ENCODE peak calls at places on chromosomes 13 and 19, in ten cellular contexts. One of them, this sample, is unnamed.

GRCh38 chr19:30718728-30719127 is 346.5 kb downstream of the ZNF536 start:
- DNase-seq in tibial nerve: no peak
- DNase-seq in prostate gland: no peak
- DNase-seq in spleen: no peak
- DNase-seq in stomach: no peak
- DNase-seq in HepG2: no peak
- DNase-seq in Peyer's patch: no peak
- DNase-seq in A549: no peak
- DNase-seq in transverse colon: peak; percentile 12
- DNase-seq in thyroid gland: peak; percentile 42
- DNase-seq in this sample: peak; percentile 19

GRCh38 chr19:45542234-45542668 is 35.0 kb downstream of the VASP start:
- DNase-seq in tibial nerve: no peak
- DNase-seq in prostate gland: no peak
- DNase-seq in spleen: no peak
- DNase-seq in stomach: no peak
- DNase-seq in HepG2: peak; percentile 63
- DNase-seq in Peyer's patch: no peak
- DNase-seq in A549: no peak
- DNase-seq in transverse colon: no peak
- DNase-seq in thyroid gland: no peak
- DNase-seq in this sample: no peak

GRCh38 chr19:8336072-8336569 is 6.9 kb downstream of the KANK3 start:
- DNase-seq in tibial nerve: no peak
- DNase-seq in prostate gland: no peak
- DNase-seq in spleen: peak; percentile 49
- DNase-seq in stomach: no peak
- DNase-seq in HepG2: no peak
- DNase-seq in Peyer's patch: no peak
- DNase-seq in A549: no peak
- DNase-seq in transverse colon: no peak
- DNase-seq in thyroid gland: peak; percentile 28
- DNase-seq in this sample: no peak

GRCh38 chr19:42199440-42200115 is 17.9 kb downstream of the DEDD2 start:
- DNase-seq in tibial nerve: no peak
- DNase-seq in prostate gland: peak; percentile 43
- DNase-seq in spleen: peak; percentile 94
- DNase-seq in stomach: peak; percentile 34
- DNase-seq in HepG2: no peak
- DNase-seq in Peyer's patch: peak; percentile 77
- DNase-seq in A549: no peak
- DNase-seq in transverse colon: peak; percentile 53
- DNase-seq in thyroid gland: no peak
- DNase-seq in this sample: peak; percentile 46

GRCh38 chr13:98565726-98566577 is 11.0 kb downstream of the STK24 start:
- DNase-seq in tibial nerve: no peak
- DNase-seq in prostate gland: peak; percentile 49
- DNase-seq in spleen: peak; percentile 83
- DNase-seq in stomach: peak; percentile 31
- DNase-seq in HepG2: no peak
- DNase-seq in Peyer's patch: no peak
- DNase-seq in A549: no peak
- DNase-seq in transverse colon: peak; percentile 77
- DNase-seq in thyroid gland: peak; percentile 41
- DNase-seq in this sample: peak; percentile 57

GRCh38 chr13:40549500-40550094 is 116.8 kb downstream of the FOXO1 start:
- DNase-seq in tibial nerve: no peak
- DNase-seq in prostate gland: no peak
- DNase-seq in spleen: no peak
- DNase-seq in stomach: no peak
- DNase-seq in HepG2: peak; percentile 77
- DNase-seq in Peyer's patch: no peak
- DNase-seq in A549: no peak
- DNase-seq in transverse colon: no peak
- DNase-seq in thyroid gland: no peak
- DNase-seq in this sample: no peak

GRCh38 chr13:33126909-33127607 is 110.8 kb downstream of the KL start:
- DNase-seq in tibial nerve: no peak
- DNase-seq in prostate gland: no peak
- DNase-seq in spleen: no peak
- DNase-seq in stomach: no peak
- DNase-seq in HepG2: no peak
- DNase-seq in Peyer's patch: no peak
- DNase-seq in A549: no peak
- DNase-seq in transverse colon: no peak
- DNase-seq in thyroid gland: peak; percentile 62
- DNase-seq in this sample: peak; percentile 57

GRCh38 chr13:114321256-114321655 is 7.0 kb downstream of the CHAMP1 start:
- DNase-seq in tibial nerve: no peak
- DNase-seq in prostate gland: no peak
- DNase-seq in spleen: no peak
- DNase-seq in stomach: no peak
- DNase-seq in HepG2: no peak
- DNase-seq in Peyer's patch: no peak
- DNase-seq in A549: no peak
- DNase-seq in transverse colon: no peak
- DNase-seq in thyroid gland: no peak
- DNase-seq in this sample: no peak

GRCh38 chr13:100535401-100536135 is 53.0 kb downstream of the GGACT start:
- DNase-seq in tibial nerve: no peak
- DNase-seq in prostate gland: no peak
- DNase-seq in spleen: no peak
- DNase-seq in stomach: no peak
- DNase-seq in HepG2: no peak
- DNase-seq in Peyer's patch: no peak
- DNase-seq in A549: no peak
- DNase-seq in transverse colon: no peak
- DNase-seq in thyroid gland: no peak
- DNase-seq in this sample: no peak

GRCh38 chr13:109199280-109199679 is 569.9 kb downstream of the MYO16 start:
- DNase-seq in tibial nerve: no peak
- DNase-seq in prostate gland: no peak
- DNase-seq in spleen: no peak
- DNase-seq in stomach: no peak
- DNase-seq in HepG2: no peak
- DNase-seq in Peyer's patch: no peak
- DNase-seq in A549: no peak
- DNase-seq in transverse colon: no peak
- DNase-seq in thyroid gland: no peak
- DNase-seq in this sample: no peak

GRCh38 chr13:28678809-28679208 is 19.9 kb downstream of the POMP start:
- DNase-seq in tibial nerve: no peak
- DNase-seq in prostate gland: no peak
- DNase-seq in spleen: no peak
- DNase-seq in stomach: no peak
- DNase-seq in HepG2: no peak
- DNase-seq in Peyer's patch: no peak
- DNase-seq in A549: no peak
- DNase-seq in transverse colon: no peak
- DNase-seq in thyroid gland: no peak
- DNase-seq in this sample: no peak

GRCh38 chr19:57850553-57851017 is 926 bp downstream of the ZNF587 start:
- DNase-seq in tibial nerve: no peak
- DNase-seq in prostate gland: peak; percentile 30
- DNase-seq in spleen: no peak
- DNase-seq in stomach: peak; percentile 56
- DNase-seq in HepG2: peak; percentile 29
- DNase-seq in Peyer's patch: peak; percentile 79
- DNase-seq in A549: peak; percentile 41
- DNase-seq in transverse colon: peak; percentile 75
- DNase-seq in thyroid gland: peak; percentile 21
- DNase-seq in this sample: no peak

GRCh38 chr13:113531041-113531873 is 40.7 kb upstream of the DCUN1D2 start:
- DNase-seq in tibial nerve: no peak
- DNase-seq in prostate gland: no peak
- DNase-seq in spleen: peak; percentile 61
- DNase-seq in stomach: no peak
- DNase-seq in HepG2: no peak
- DNase-seq in Peyer's patch: peak; percentile 33
- DNase-seq in A549: no peak
- DNase-seq in transverse colon: no peak
- DNase-seq in thyroid gland: no peak
- DNase-seq in this sample: no peak

GRCh38 chr19:16626796-16627193 is 1.2 kb downstream of the MED26 start:
- DNase-seq in tibial nerve: no peak
- DNase-seq in prostate gland: no peak
- DNase-seq in spleen: no peak
- DNase-seq in stomach: no peak
- DNase-seq in HepG2: no peak
- DNase-seq in Peyer's patch: no peak
- DNase-seq in A549: no peak
- DNase-seq in transverse colon: no peak
- DNase-seq in thyroid gland: no peak
- DNase-seq in this sample: no peak

GRCh38 chr13:45422731-45423130 is 4.6 kb upstream of the SLC25A30 start:
- DNase-seq in tibial nerve: no peak
- DNase-seq in prostate gland: no peak
- DNase-seq in spleen: no peak
- DNase-seq in stomach: no peak
- DNase-seq in HepG2: no peak
- DNase-seq in Peyer's patch: no peak
- DNase-seq in A549: no peak
- DNase-seq in transverse colon: no peak
- DNase-seq in thyroid gland: no peak
- DNase-seq in this sample: no peak

GRCh38 chr19:36207605-36208252 is 6.7 kb downstream of the ZNF565 start:
- DNase-seq in tibial nerve: no peak
- DNase-seq in prostate gland: no peak
- DNase-seq in spleen: no peak
- DNase-seq in stomach: no peak
- DNase-seq in HepG2: no peak
- DNase-seq in Peyer's patch: no peak
- DNase-seq in A549: no peak
- DNase-seq in transverse colon: no peak
- DNase-seq in thyroid gland: no peak
- DNase-seq in this sample: no peak

GRCh38 chr13:77810430-77810829 is 108.2 kb downstream of the EDNRB start:
- DNase-seq in tibial nerve: no peak
- DNase-seq in prostate gland: no peak
- DNase-seq in spleen: no peak
- DNase-seq in stomach: no peak
- DNase-seq in HepG2: no peak
- DNase-seq in Peyer's patch: no peak
- DNase-seq in A549: peak; percentile 25
- DNase-seq in transverse colon: no peak
- DNase-seq in thyroid gland: no peak
- DNase-seq in this sample: no peak

DNA sequence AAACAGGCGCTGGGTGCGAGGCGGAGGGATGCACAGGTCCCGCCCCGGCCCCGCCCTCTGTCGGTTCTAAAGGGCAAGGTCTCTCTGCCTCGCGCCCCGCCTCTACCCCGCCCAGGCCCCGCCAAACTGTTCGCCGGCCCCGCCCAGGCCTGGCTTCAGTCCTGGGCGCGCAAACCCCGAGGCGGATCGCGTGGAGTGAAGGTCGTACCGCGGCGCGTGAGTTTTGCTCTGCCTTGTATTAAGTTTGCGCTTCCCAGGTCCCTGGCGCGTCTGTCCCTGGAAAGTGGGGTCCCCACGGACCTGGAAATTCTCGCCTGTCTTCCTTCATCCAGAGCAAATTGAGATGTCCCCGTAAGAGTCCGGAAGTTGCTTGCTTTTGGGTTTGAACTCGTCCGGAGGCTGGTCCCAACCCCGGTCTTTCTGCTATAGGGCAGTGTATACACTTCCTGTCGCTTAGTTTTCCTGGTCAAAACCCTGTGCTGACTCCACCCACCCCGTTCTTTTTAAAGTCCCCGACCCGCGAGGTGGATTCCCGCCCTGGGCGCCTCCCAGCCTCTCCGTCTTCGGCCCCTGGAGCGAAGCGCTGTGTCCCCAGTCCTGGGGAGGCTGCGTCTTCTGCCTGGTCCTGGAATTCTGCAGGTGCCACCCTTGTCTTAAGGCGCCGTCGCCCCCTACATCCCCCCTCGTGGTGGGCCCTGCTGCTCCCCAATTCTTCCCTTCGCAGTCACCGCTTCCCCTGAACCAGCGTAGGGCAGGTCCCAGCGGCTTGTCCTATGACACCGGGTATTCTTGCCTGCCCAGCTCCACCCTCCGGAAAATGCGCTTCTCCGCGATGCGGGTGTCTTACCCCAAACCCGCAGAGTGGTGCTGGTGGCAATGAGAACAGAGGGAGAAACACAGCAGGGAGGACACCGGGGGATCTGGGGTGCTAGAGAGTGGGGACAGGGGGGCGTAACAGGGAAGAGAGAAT is 8.6 kb downstream of the ZNF808 start:
- DNase-seq in tibial nerve: peak; percentile 79
- DNase-seq in prostate gland: peak; percentile 80
- DNase-seq in spleen: peak; percentile 98
- DNase-seq in stomach: peak; percentile 74
- DNase-seq in HepG2: no peak
- DNase-seq in Peyer's patch: peak; percentile 95
- DNase-seq in A549: no peak
- DNase-seq in transverse colon: peak; percentile 82
- DNase-seq in thyroid gland: peak; percentile 94
- DNase-seq in this sample: peak; percentile 94
- TF ChIP-seq CTCF in tibial nerve: peak; percentile 27
- TF ChIP-seq CTCF in prostate gland: no peak
- TF ChIP-seq CTCF in spleen: peak; percentile 54
- TF ChIP-seq CTCF in stomach: no peak
- TF ChIP-seq CTCF in HepG2: no peak
- TF ChIP-seq CTCF in Peyer's patch: no peak
- TF ChIP-seq CTCF in A549: no peak
- TF ChIP-seq CTCF in transverse colon: peak; percentile 17
- TF ChIP-seq CTCF in thyroid gland: no peak
- TF ChIP-seq CTCF in this sample: peak; percentile 23

GRCh38 chr19:43755256-43755801 is 567 bp upstream of the SMG9 start:
- DNase-seq in tibial nerve: peak; percentile 72
- DNase-seq in prostate gland: peak; percentile 75
- DNase-seq in spleen: peak; percentile 93
- DNase-seq in stomach: peak; percentile 86
- DNase-seq in HepG2: no peak
- DNase-seq in Peyer's patch: peak; percentile 92
- DNase-seq in A549: peak; percentile 91
- DNase-seq in transverse colon: peak; percentile 90
- DNase-seq in thyroid gland: peak; percentile 77
- DNase-seq in this sample: peak; percentile 93
- TF ChIP-seq POLR2A in tibial nerve: no peak
- TF ChIP-seq POLR2A in prostate gland: no peak
- TF ChIP-seq POLR2A in spleen: no peak
- TF ChIP-seq POLR2A in stomach: no peak
- TF ChIP-seq POLR2A in HepG2: no peak
- TF ChIP-seq POLR2A in Peyer's patch: no peak
- TF ChIP-seq POLR2A in A549: peak; percentile 31
- TF ChIP-seq POLR2A in transverse colon: no peak
- TF ChIP-seq POLR2A in thyroid gland: no peak
- TF ChIP-seq POLR2A in this sample: no peak

GRCh38 chr19:4055209-4055552 is 11.5 kb downstream of the ZBTB7A start:
- DNase-seq in tibial nerve: no peak
- DNase-seq in prostate gland: no peak
- DNase-seq in spleen: no peak
- DNase-seq in stomach: no peak
- DNase-seq in HepG2: no peak
- DNase-seq in Peyer's patch: no peak
- DNase-seq in A549: no peak
- DNase-seq in transverse colon: no peak
- DNase-seq in thyroid gland: no peak
- DNase-seq in this sample: no peak
- H3K4me1 ChIP-seq in tibial nerve: peaks cover 47% of the 10 kb centered on the region
- H3K4me1 ChIP-seq in prostate gland: peaks cover 25% of the 10 kb centered on the region
- H3K4me1 ChIP-seq in spleen: peaks cover 36% of the 10 kb centered on the region
- H3K4me1 ChIP-seq in stomach: peaks cover 55% of the 10 kb centered on the region
- H3K4me1 ChIP-seq in HepG2: peaks cover 61% of the 10 kb centered on the region
- H3K4me1 ChIP-seq in Peyer's patch: peaks cover 86% of the 10 kb centered on the region
- H3K4me1 ChIP-seq in A549: peaks cover 54% of the 10 kb centered on the region
- H3K4me1 ChIP-seq in transverse colon: peaks cover 85% of the 10 kb centered on the region
- H3K4me1 ChIP-seq in thyroid gland: peaks cover 42% of the 10 kb centered on the region
- H3K4me1 ChIP-seq in this sample: peaks cover 34% of the 10 kb centered on the region

GRCh38 chr13:26867451-26868067 is 107.0 kb upstream of the GPR12 start:
- DNase-seq in tibial nerve: no peak
- DNase-seq in prostate gland: no peak
- DNase-seq in spleen: no peak
- DNase-seq in stomach: no peak
- DNase-seq in HepG2: no peak
- DNase-seq in Peyer's patch: no peak
- DNase-seq in A549: peak; percentile 2
- DNase-seq in transverse colon: no peak
- DNase-seq in thyroid gland: no peak
- DNase-seq in this sample: no peak
- TF ChIP-seq CTCF in tibial nerve: no peak
- TF ChIP-seq CTCF in prostate gland: no peak
- TF ChIP-seq CTCF in spleen: no peak
- TF ChIP-seq CTCF in stomach: no peak
- TF ChIP-seq CTCF in HepG2: no peak
- TF ChIP-seq CTCF in Peyer's patch: no peak
- TF ChIP-seq CTCF in A549: no peak
- TF ChIP-seq CTCF in transverse colon: no peak
- TF ChIP-seq CTCF in thyroid gland: no peak
- TF ChIP-seq CTCF in this sample: no peak